ENCODE peak calls at places on chromosome 18, in five cellular contexts. M, V, R, T and C are unnamed samples. For H3K36me3, the result is how much of the 10 kb centered on the place peaks cover.

GRCh38 chr18:58180738-58181353 is 136.8 kb downstream of the NEDD4L start:
- DNase-seq in T (no peak), V (peak), R (peak), M (peak), C (peak)

GRCh38 chr18:31042391-31043181 is at the start of gene DSC3:
- DNase-seq in R (no peak), M (peak), V (no peak), T (no peak), C (no peak)

GRCh38 chr18:49892148-49892924 is 79.0 kb upstream of the ACAA2 start:
- DNase-seq in T (peak), M (no peak), R (peak), V (no peak), C (no peak)

GRCh38 chr18:74505776-74506175 is 9.6 kb downstream of the CNDP2 start:
- DNase-seq in T (no peak), M (no peak), V (no peak), R (no peak), C (no peak)

GRCh38 chr18:12287684-12288405 is 20.2 kb upstream of the TUBB6 start:
- DNase-seq in M (no peak), V (peak), R (peak), T (peak), C (no peak)

GRCh38 chr18:46373787-46374186 is 269.6 kb downstream of the HAUS1 start:
- DNase-seq in R (no peak), V (no peak), T (no peak), M (no peak), C (no peak)

GRCh38 chr18:32389868-32390267 is 80.8 kb downstream of the GAREM1 start:
- DNase-seq in M (no peak), T (no peak), V (no peak), R (no peak), C (no peak)

GRCh38 chr18:40555914-40556313 is 1399.1 kb upstream of the PIK3C3 start:
- DNase-seq in T (no peak), M (no peak), R (peak), V (no peak), C (no peak)

GRCh38 chr18:41744664-41745063 is 210.4 kb upstream of the PIK3C3 start:
- DNase-seq in M (no peak), T (no peak), R (no peak), V (no peak), C (no peak)

GRCh38 chr18:74378179-74378682 is 62.6 kb downstream of the C18orf63 start:
- DNase-seq in M (no peak), V (no peak), T (no peak), R (no peak), C (peak)

GRCh38 chr18:36808681-36809080 is 20.1 kb downstream of the TPGS2 start:
- DNase-seq in M (no peak), T (no peak), V (no peak), R (peak), C (no peak)

GRCh38 chr18:74942319-74942910 is 266.5 kb downstream of the PTGR3 start:
- DNase-seq in V (no peak), T (no peak), M (no peak), R (peak), C (no peak)

GRCh38 chr18:57175550-57175949 is 28.7 kb downstream of the BOD1L2 start:
- DNase-seq in R (no peak), V (no peak), T (no peak), M (no peak), C (no peak)

GRCh38 chr18:3250237-3251107 is 2.9 kb downstream of the MYL12A start:
- DNase-seq in M (no peak), T (no peak), R (peak), V (no peak), C (no peak)

GRCh38 chr18:70074091-70074490 is 126.4 kb upstream of the CD226 start:
- DNase-seq in V (no peak), T (no peak), M (no peak), R (peak), C (no peak)

GRCh38 chr18:61639886-61640285 is 252.9 kb downstream of the RNF152 start:
- DNase-seq in T (no peak), V (no peak), R (peak), M (no peak), C (no peak)

GRCh38 chr18:61194726-61195125 is 138.5 kb upstream of the CDH20 start:
- DNase-seq in R (no peak), V (no peak), T (no peak), M (no peak), C (no peak)

GRCh38 chr18:13112982-13113381 is 105.6 kb upstream of the LDLRAD4 start:
- DNase-seq in T (peak), V (peak), R (peak), M (peak), C (no peak)

GRCh38 chr18:48238206-48238605 is 171.0 kb downstream of the ZBTB7C start:
- DNase-seq in T (no peak), V (no peak), M (no peak), R (no peak), C (no peak)

GRCh38 chr18:38587571-38587970 is 1022.0 kb upstream of the CELF4 start:
- DNase-seq in R (no peak), M (no peak), T (no peak), V (no peak), C (no peak)

GRCh38 chr18:31819106-31819924 is 58.6 kb upstream of the SLC25A52 start:
- DNase-seq in R (peak), V (peak), M (peak), T (peak), C (peak)

GRCh38 chr18:51028201-51028805 is 1.7 kb upstream of the SMAD4 start:
- DNase-seq in T (peak), V (peak), R (peak), M (no peak), C (no peak)

GRCh38 chr18:46253498-46253897 is 149.3 kb downstream of the HAUS1 start:
- DNase-seq in V (no peak), T (no peak), R (peak), M (no peak), C (no peak)

GRCh38 chr18:43665239-43665788 is 388.0 kb upstream of the SYT4 start:
- DNase-seq in V (no peak), M (no peak), R (peak), T (no peak), C (no peak)

GRCh38 chr18:49621851-49622351 is 60.0 kb downstream of the LIPG start:
- DNase-seq in R (no peak), V (no peak), T (no peak), M (no peak), C (no peak)

GRCh38 chr18:77403969-77404535 is 154.4 kb downstream of the GALR1 start:
- DNase-seq in T (no peak), V (no peak), M (no peak), R (no peak), C (no peak)
- H2AFZ ChIP-seq in T (no peak), V (no peak), M (no peak), R (no peak), C (no peak)

DNA sequence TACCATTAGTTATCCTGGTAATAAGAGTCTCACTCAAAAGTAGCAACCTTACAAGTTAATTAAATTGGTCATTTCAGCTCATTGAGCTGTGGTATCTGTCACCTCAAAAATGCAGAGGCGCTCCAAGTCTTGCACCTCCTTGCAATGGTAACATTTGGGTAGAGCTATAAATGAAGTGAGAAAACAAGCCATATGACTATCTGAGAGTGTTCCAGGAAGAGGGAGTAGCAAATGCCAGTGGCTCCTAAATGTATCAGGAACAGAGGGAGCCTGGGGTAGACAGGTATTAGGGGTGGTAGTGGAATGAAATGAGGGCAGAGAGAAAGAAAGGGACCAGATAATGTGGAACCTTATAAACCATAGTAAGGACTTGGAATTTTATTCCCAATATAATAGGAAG is 6.0 kb upstream of the ZSCAN30 start:
- DNase-seq in R (no peak), M (no peak), T (no peak), V (no peak), C (no peak)
- H3K36me3 ChIP-seq in R (under half), M (half or more), T (under half), V (half or more), C (under half)

GRCh38 chr18:26181343-26181826 is 44.9 kb upstream of the TAF4B start:
- DNase-seq in R (no peak), M (no peak), T (no peak), V (no peak), C (peak)

GRCh38 chr18:26190506-26190905 is 35.7 kb upstream of the TAF4B start:
- DNase-seq in R (no peak), T (no peak), V (no peak), M (no peak), C (peak)

DNA sequence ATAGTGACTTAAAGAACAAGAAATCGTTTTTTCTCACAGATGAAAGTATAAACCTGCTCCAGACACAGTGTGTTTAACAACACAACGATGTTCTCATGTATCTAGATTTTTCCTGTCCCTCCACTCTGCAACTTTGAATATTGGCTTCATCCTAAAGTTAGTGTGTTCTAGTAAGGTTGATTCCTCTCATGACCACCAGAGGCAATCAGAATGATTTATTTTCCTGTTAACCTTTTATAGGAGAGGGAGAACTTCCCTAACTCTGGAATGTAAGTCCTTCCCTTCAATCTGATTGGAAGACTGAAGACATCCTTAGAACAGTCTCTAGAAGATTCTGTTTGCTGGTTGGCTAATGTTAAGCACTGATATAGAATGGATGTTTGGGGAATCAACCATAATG is 41.0 kb upstream of the TAF4B start:
- DNase-seq in T (peak), V (no peak), M (no peak), R (no peak), C (no peak)
- H2AFZ ChIP-seq in T (peak), V (no peak), M (no peak), R (no peak), C (no peak)

DNA sequence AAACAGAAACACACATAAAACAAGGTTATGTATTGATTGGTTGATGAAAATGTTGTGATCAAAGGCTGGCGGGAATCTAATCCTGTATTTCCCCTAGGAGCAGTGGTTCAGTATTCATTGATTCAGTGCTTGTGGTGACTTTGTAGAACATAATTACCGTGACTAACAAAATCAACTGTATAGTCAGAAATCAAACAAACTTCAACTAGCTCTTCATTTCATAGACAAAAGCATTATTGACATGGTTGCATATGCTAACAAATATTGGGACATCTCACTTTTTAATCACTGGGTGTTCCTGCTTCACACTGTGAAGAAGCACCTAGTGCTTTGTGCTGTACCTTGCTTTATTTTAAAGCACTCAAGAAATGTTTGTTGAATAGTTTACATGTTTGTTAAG is 41.4 kb downstream of the USP14 start:
- DNase-seq in M (no peak), T (no peak), R (no peak), V (no peak), C (no peak)
- H3K36me3 ChIP-seq in M (half or more), T (under half), R (under half), V (half or more), C (under half)

GRCh38 chr18:44677933-44678332 is 2.8 kb upstream of the SETBP1 start:
- DNase-seq in T (no peak), V (no peak), M (no peak), R (no peak), C (no peak)
- H2AFZ ChIP-seq in T (no peak), V (no peak), M (no peak), R (no peak), C (no peak)

DNA sequence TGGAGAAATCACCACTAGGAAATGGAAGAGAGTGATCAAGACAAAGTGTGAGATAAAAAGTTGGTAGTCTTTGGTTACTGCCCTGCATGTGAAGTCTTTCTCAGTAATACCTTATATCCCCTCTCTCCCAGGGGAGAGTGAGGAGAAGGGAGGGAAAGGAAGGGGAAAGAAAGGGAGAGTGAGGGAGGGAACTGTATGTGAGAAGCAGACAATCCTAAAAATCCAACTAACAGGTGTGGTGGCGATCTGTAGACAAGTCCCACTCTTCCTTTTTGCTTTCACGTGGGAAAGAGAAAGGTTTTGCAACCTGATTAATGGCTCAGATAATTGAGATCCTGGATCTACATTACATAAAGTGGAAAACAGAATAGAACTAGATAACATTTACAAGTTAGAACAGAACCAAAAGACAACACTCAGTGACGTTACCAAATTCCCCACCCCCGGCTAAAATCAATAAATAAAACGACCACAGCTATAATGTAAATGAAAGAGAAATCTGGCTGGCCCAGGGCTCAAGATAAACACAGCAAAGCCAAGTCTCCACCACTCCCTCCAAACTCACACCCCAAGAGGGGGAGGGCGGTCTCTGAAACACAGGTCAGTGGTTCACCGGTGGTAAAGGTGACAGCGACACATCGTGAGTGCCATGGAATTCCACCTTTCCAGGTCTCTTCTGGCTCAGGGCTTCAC is 10.0 kb upstream of the APCDD1 start:
- DNase-seq in M (no peak), R (peak), V (no peak), T (no peak), C (no peak)
- H3K36me3 ChIP-seq in M (under half), R (under half), V (under half), T (under half), C (under half)

GRCh38 chr18:64258111-64258650 is 109.3 kb upstream of the LINC00305 start:
- DNase-seq in M (no peak), R (no peak), T (no peak), V (no peak), C (no peak)

GRCh38 chr18:64253900-64254299 is 105.0 kb upstream of the LINC00305 start:
- DNase-seq in R (no peak), M (no peak), V (no peak), T (no peak), C (peak)

GRCh38 chr18:64254399-64255093 is 105.7 kb upstream of the LINC00305 start:
- DNase-seq in R (no peak), V (no peak), T (no peak), M (no peak), C (no peak)

DNA sequence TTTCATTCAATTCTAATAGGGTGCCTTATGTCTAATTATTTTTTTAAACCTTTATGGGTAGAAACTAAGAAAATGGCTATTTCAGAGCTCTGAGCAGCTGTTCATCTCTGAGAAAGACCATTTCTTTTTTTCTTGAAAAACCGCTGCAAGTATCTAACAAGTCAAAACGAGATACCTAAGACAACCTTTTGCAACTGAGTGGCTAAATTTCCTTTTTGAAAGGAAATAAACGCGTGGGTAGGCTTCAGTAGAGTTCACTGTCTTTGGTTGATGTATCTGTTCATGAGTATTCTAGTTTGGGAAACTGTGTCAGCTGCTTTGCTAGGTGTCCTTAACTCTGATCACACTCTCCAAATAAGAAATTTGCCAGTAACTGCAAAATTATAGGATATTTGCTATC is 104.3 kb upstream of the LINC00305 start:
- DNase-seq in R (no peak), T (no peak), M (no peak), V (no peak), C (no peak)
- H2AFZ ChIP-seq in R (no peak), T (no peak), M (no peak), V (no peak), C (no peak)

GRCh38 chr18:65623686-65624085 is 127.1 kb upstream of the CDH7 start:
- DNase-seq in M (no peak), T (no peak), V (no peak), R (no peak), C (no peak)

GRCh38 chr18:65620076-65620696 is 130.6 kb upstream of the CDH7 start:
- DNase-seq in M (no peak), R (no peak), V (no peak), T (no peak), C (no peak)
- H3K36me3 ChIP-seq in M (under half), R (under half), V (under half), T (under half), C (under half)

GRCh38 chr18:9802774-9803697 is 82.7 kb upstream of the TXNDC2 start:
- DNase-seq in M (no peak), R (peak), V (peak), T (no peak), C (no peak)

GRCh38 chr18:9806905-9807304 is 78.9 kb upstream of the TXNDC2 start:
- DNase-seq in T (no peak), M (no peak), V (no peak), R (no peak), C (no peak)

GRCh38 chr18:9804517-9805104 is 81.2 kb upstream of the TXNDC2 start:
- DNase-seq in R (no peak), T (no peak), M (no peak), V (no peak), C (no peak)

GRCh38 chr18:9802175-9802747 is 83.5 kb upstream of the TXNDC2 start:
- DNase-seq in M (no peak), R (no peak), T (no peak), V (no peak), C (no peak)

DNA sequence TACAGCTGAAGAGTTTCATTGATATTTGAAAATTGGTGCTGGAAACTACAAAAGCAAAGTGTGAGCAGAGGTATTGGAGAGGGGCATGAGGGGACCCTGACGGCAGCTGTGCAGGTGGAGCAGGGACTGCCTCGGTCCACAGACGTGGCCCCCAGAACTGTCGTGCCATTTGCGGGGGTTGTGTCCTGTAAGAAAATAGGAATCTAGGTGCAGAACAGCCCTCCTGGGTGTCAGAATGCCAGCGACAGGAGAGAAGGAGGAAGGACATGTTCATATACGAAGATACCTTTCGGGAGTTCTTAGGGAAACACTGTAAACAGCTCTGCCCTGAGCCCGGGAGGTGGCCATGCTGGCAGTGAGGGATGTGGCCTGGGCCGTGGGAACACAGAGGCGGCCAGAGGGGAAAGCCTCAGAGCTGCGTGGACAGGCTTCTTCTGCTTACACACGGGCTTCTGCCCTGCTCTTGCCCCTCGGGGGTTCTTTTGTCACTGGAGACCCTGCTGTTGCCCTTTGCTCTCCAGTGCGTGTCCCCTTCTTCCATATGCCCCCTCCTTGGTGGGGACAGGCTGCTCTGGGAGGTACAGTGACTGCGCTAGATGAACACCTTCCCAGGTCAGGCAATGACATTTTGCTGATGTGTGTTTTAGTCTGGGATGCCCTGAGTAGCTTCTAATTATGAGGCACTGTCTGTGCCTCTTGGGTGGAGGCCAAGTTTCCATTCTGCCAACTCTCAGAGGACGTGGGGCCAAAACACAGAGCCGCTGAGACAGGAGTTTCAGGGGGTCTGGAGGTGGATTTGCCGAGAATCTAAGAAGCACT is 81.9 kb upstream of the TXNDC2 start:
- DNase-seq in T (no peak), V (peak), R (no peak), M (no peak), C (peak)
- H2AFZ ChIP-seq in T (no peak), V (peak), R (peak), M (no peak), C (no peak)

DNA sequence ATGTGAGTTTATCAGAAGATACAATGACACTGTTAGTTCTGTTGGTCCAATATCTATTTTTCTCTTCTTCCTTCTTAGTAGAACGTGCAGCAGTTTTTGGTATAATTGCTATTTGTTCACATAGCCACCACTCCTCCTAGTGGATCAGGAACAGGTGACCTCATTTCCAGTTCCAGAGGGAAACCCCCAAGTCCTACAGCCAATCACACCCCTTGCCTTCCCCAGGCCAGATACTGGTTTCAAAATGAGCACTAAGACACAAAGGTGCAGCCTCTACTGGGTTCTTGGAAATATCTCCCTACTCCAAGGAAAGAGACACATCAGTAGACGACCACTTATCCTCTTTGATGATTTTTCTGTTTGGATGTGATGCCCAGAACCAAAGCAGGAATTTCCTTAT is 103.2 kb downstream of the TCF4 start:
- DNase-seq in R (no peak), M (no peak), V (no peak), T (no peak), C (no peak)
- H3K36me3 ChIP-seq in R (under half), M (under half), V (under half), T (under half), C (under half)